ENCODE peak calls at places on chromosomes 11 and 22, in ten cellular contexts. K, H, W, V, A, T, F, M, L and C are unnamed samples.

GRCh38 chr11:46832511-46833214 is 13.4 kb downstream of the CKAP5 start:
- DNase-seq in K (no peak), H (no peak), W (no peak), V (no peak), A (no peak), T (no peak), F (no peak), M (peak; percentile 38), L (no peak), C (no peak)

GRCh38 chr11:134701564-134702165 is 289.6 kb upstream of the B3GAT1 start:
- DNase-seq in K (no peak), H (no peak), W (no peak), V (no peak), A (no peak), T (no peak), F (no peak), M (no peak), L (no peak), C (no peak)

GRCh38 chr22:37566329-37566837 is 6.1 kb downstream of the CDC42EP1 start:
- DNase-seq in K (no peak), H (no peak), W (no peak), V (no peak), A (no peak), T (no peak), F (no peak), M (no peak), L (no peak), C (no peak)

GRCh38 chr22:38141574-38141973 is 31.1 kb upstream of the BAIAP2L2 start:
- DNase-seq in K (no peak), H (peak; percentile 69), W (no peak), V (no peak), A (no peak), T (no peak), F (no peak), M (no peak), L (no peak), C (no peak)

GRCh38 chr22:43313497-43314474 is 29.4 kb downstream of the SCUBE1 start:
- DNase-seq in K (peak; percentile 28), H (no peak), W (no peak), V (no peak), A (peak; percentile 27), T (no peak), F (no peak), M (no peak), L (no peak), C (no peak)

GRCh38 chr11:11608783-11609232 is 13.0 kb downstream of the GALNT18 start:
- DNase-seq in K (no peak), H (no peak), W (peak; percentile 37), V (peak; percentile 36), A (no peak), T (peak; percentile 68), F (no peak), M (peak; percentile 28), L (peak; percentile 71), C (peak; percentile 73)

GRCh38 chr11:60933416-60933815 is 9.2 kb downstream of the TMEM132A start:
- DNase-seq in K (no peak), H (no peak), W (no peak), V (no peak), A (no peak), T (no peak), F (no peak), M (no peak), L (no peak), C (no peak)

GRCh38 chr11:26793517-26793916 is 71.7 kb upstream of the SLC5A12 start:
- DNase-seq in K (no peak), H (no peak), W (no peak), V (no peak), A (no peak), T (no peak), F (no peak), M (no peak), L (no peak), C (no peak)

DNA sequence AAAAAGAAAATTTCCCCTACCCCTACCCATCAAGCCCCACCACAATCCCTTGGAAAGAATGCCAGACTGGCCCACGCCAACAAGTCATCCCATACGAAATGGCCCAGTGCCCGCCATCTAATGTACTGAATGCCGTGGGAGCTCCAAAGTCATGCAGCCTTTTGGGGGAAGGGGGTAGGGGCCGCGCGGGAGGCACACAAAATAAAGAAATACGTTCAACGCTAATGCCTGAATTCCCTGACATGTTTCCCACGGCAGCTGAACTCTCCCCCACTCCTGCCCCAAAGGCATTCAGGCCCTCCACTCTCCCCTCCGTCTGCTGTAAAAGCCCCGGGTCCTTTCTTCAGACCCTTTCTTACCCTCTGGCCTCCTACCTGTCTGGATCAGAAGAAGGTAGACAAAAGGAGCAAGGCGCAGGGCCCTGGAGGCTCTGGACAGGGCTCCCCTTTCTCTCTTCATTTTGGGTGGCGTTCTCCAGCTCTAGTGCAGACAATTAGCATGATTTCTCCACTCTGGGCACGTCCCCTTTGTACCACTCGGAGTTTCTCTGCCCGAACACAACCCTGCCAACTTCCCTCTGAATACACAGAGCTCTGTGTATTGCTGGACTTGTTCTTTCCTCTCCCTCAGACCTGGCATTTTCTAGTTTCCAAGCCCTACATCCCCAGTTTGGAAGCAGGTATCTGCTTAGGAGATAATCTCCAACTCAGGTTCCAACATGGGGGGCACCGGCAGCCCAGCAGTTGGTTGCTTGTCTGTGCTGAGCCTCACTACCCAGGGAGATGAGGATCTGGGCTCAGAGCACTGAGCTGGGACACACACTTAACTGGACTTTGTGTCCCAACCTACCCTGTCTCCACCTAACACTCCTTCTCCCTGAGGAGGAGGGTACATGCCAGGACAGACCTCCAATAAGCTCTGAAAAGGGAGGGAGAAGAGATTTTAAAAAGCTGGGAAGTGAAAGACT is at the start of gene HEPACAM:
- DNase-seq in K (no peak), H (no peak), W (no peak), V (no peak), A (no peak), T (no peak), F (no peak), M (no peak), L (no peak), C (no peak)
- H2AFZ ChIP-seq in K (no peak within 1 kb of the TSS), H (no peak within 1 kb of the TSS), W (no peak within 1 kb of the TSS), V (peak within 1 kb of the TSS; percentile 55), A (no peak within 1 kb of the TSS), T (peak within 1 kb of the TSS; percentile 57), F (peak within 1 kb of the TSS; percentile 34), M (no peak within 1 kb of the TSS), L (peak within 1 kb of the TSS; percentile 16), C (no peak within 1 kb of the TSS)

GRCh38 chr22:46584081-46584903 is 35.9 kb upstream of the GRAMD4 start:
- DNase-seq in K (peak; percentile 59), H (no peak), W (no peak), V (peak; percentile 57), A (no peak), T (no peak), F (peak; percentile 61), M (no peak), L (peak; percentile 48), C (peak; percentile 42)
- H3K4me1 ChIP-seq in K (peaks cover 20% of the 10 kb centered on the region), H (peaks cover 16% of the 10 kb centered on the region), W (no peaks in the 10 kb centered on the region), V (peaks cover 9% of the 10 kb centered on the region), A (peaks cover 16% of the 10 kb centered on the region), T (peaks cover 12% of the 10 kb centered on the region), F (no peaks in the 10 kb centered on the region), M (no peaks in the 10 kb centered on the region), L (peaks cover 6% of the 10 kb centered on the region), C (peaks cover 36% of the 10 kb centered on the region)

GRCh38 chr22:31491218-31491962 is 1.7 kb upstream of the EIF4ENIF1 start:
- DNase-seq in K (peak; percentile 89), H (no peak), W (no peak), V (no peak), A (peak; percentile 52), T (no peak), F (no peak), M (no peak), L (no peak), C (no peak)

GRCh38 chr22:31492151-31492550 is 2.5 kb upstream of the EIF4ENIF1 start:
- DNase-seq in K (no peak), H (no peak), W (no peak), V (no peak), A (no peak), T (no peak), F (no peak), M (no peak), L (no peak), C (no peak)

GRCh38 chr22:31489632-31490495 is at the start of gene EIF4ENIF1:
- DNase-seq in K (peak; percentile 85), H (peak; percentile 89), W (peak; percentile 87), V (peak; percentile 77), A (peak; percentile 87), T (peak; percentile 78), F (peak; percentile 83), M (peak; percentile 99), L (peak; percentile 78), C (no peak)

GRCh38 chr22:31488988-31489617 is 539 bp downstream of the EIF4ENIF1 start:
- DNase-seq in K (peak; percentile 72), H (no peak), W (no peak), V (no peak), A (peak; percentile 65), T (peak; percentile 20), F (peak; percentile 73), M (peak; percentile 84), L (peak; percentile 7), C (no peak)

DNA sequence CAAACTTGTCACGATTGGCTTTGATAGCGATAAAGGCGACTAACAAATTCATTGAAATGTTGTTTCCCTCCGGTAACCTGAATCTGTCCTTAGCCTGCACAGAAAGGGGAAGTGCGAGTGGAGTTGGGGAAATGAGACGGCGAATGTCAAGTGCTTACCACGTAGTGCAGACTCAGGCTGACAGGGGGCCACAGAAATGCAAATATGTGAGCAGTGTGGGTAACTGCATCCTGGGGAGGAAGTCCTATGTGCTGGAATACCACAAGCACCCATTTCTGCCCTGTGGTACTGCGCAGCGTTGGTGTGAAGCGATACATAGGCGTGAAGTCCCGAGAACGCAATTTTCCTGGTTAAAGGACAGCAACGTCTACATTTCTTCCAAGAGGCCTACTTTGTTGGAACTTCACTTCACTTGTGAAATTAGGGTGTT is 869 bp upstream of the EIF4ENIF1 start:
- DNase-seq in K (peak; percentile 43), H (peak; percentile 21), W (peak; percentile 63), V (peak; percentile 78), A (peak; percentile 58), T (peak; percentile 67), F (peak; percentile 50), M (peak; percentile 58), L (peak; percentile 79), C (no peak)
- H2AFZ ChIP-seq in K (no peak overlapping the region), H (peak overlapping the region; percentile 89), W (peak overlapping the region; percentile 90), V (peak overlapping the region; percentile 92), A (peak overlapping the region; percentile 98), T (peak overlapping the region; percentile 96), F (peak overlapping the region; percentile 64), M (peak overlapping the region; percentile 88), L (peak overlapping the region; percentile 95), C (peak overlapping the region; percentile 82)

GRCh38 chr11:45048313-45048841 is 97.7 kb upstream of the TP53I11 start:
- DNase-seq in K (no peak), H (no peak), W (no peak), V (no peak), A (no peak), T (no peak), F (no peak), M (no peak), L (no peak), C (no peak)

GRCh38 chr11:45052361-45052760 is 94.1 kb upstream of the PRDM11 start:
- DNase-seq in K (no peak), H (no peak), W (no peak), V (no peak), A (no peak), T (no peak), F (no peak), M (no peak), L (no peak), C (no peak)

GRCh38 chr11:45048870-45049825 is 97.3 kb upstream of the PRDM11 start:
- DNase-seq in K (no peak), H (no peak), W (peak; percentile 8), V (no peak), A (no peak), T (no peak), F (no peak), M (peak; percentile 79), L (peak; percentile 11), C (no peak)

GRCh38 chr11:45053736-45054446 is 92.5 kb upstream of the PRDM11 start:
- DNase-seq in K (no peak), H (no peak), W (no peak), V (no peak), A (no peak), T (no peak), F (no peak), M (no peak), L (no peak), C (no peak)

GRCh38 chr11:45051621-45052020 is 94.8 kb upstream of the PRDM11 start:
- DNase-seq in K (no peak), H (no peak), W (no peak), V (no peak), A (no peak), T (no peak), F (no peak), M (no peak), L (no peak), C (no peak)
- H3K4me1 ChIP-seq in K (peaks cover 30% of the 10 kb centered on the region), H (no peaks in the 10 kb centered on the region), W (peaks cover under 1% of the 10 kb centered on the region), V (no peaks in the 10 kb centered on the region), A (peaks cover 7% of the 10 kb centered on the region), T (peaks cover 3% of the 10 kb centered on the region), F (peaks cover 7% of the 10 kb centered on the region), M (no peaks in the 10 kb centered on the region), L (peaks cover 5% of the 10 kb centered on the region), C (peaks cover 4% of the 10 kb centered on the region)